ENCODE peak calls at places on chromosomes 11 and 22, in seven cellular contexts. F is endothelial cell of umbilical vein, N is IMR-90, T is stomach, I is spleen, M is transverse colon, Y is heart left ventricle. D is an unnamed sample. For H3K9me3, the result is how much of the 10 kb centered on the place peaks cover.

GRCh38 chr11:129249351-129249750 is 57.2 kb upstream of the ARHGAP32 start:
- DNase-seq in F (no peak), N (peak), T (no peak), I (no peak), M (no peak), Y (no peak), D (no peak)

GRCh38 chr11:4748435-4748834 is 21.3 kb downstream of the OR51F1 start:
- DNase-seq in F (no peak), N (peak), T (no peak), I (no peak), M (no peak), Y (no peak), D (no peak)

GRCh38 chr11:119545978-119546915 is 123.3 kb upstream of the THY1 start:
- DNase-seq in F (no peak), N (no peak), T (no peak), I (no peak), M (no peak), Y (no peak), D (no peak)

GRCh38 chr22:21754523-21755128 is 19.0 kb upstream of the YPEL1 start:
- DNase-seq in F (no peak), N (peak), T (peak), I (peak), M (no peak), Y (no peak), D (no peak)

GRCh38 chr22:48277868-48278581 is 1515.6 kb downstream of the TBC1D22A start:
- DNase-seq in F (no peak), N (no peak), T (no peak), I (no peak), M (no peak), Y (no peak), D (no peak)

GRCh38 chr11:134052395-134052987 is 16.4 kb upstream of the JAM3 start:
- DNase-seq in F (no peak), N (peak), T (no peak), I (no peak), M (no peak), Y (no peak), D (no peak)

GRCh38 chr11:17351510-17352176 is at the start of gene NCR3LG1:
- DNase-seq in F (peak), N (peak), T (peak), I (peak), M (peak), Y (peak), D (peak)

GRCh38 chr22:32311551-32312071 is 46.1 kb upstream of the RFPL3 start:
- DNase-seq in F (no peak), N (no peak), T (peak), I (no peak), M (no peak), Y (no peak), D (no peak)

GRCh38 chr11:31254411-31254810 is 115.1 kb downstream of the DCDC1 start:
- DNase-seq in F (no peak), N (no peak), T (no peak), I (no peak), M (no peak), Y (no peak), D (no peak)

GRCh38 chr22:42283288-42284229 is 13.1 kb upstream of the TCF20 start:
- DNase-seq in F (no peak), N (no peak), T (no peak), I (peak), M (no peak), Y (peak), D (no peak)

GRCh38 chr11:34236572-34236971 is 121.2 kb downstream of the ABTB2 start:
- DNase-seq in F (no peak), N (no peak), T (no peak), I (no peak), M (no peak), Y (no peak), D (no peak)

GRCh38 chr11:75334976-75335375 is 16.5 kb downstream of the ARRB1 start:
- DNase-seq in F (no peak), N (no peak), T (no peak), I (no peak), M (no peak), Y (no peak), D (no peak)

GRCh38 chr11:78432058-78432515 is 14.5 kb upstream of the GAB2 start:
- DNase-seq in F (peak), N (no peak), T (no peak), I (no peak), M (no peak), Y (no peak), D (no peak)

GRCh38 chr11:75420224-75421034 is 12.6 kb downstream of the KLHL35 start:
- DNase-seq in F (no peak), N (no peak), T (no peak), I (peak), M (peak), Y (no peak), D (no peak)

GRCh38 chr22:49255154-49255553 is 572.5 kb downstream of the BRD1 start:
- DNase-seq in F (no peak), N (no peak), T (peak), I (no peak), M (no peak), Y (no peak), D (no peak)

GRCh38 chr22:38313384-38313955 is 3.8 kb downstream of the CSNK1E start:
- DNase-seq in F (peak), N (peak), T (peak), I (peak), M (peak), Y (peak), D (peak)

GRCh38 chr11:104908186-104908531 is 9.9 kb upstream of the CASP12 start:
- DNase-seq in F (no peak), N (no peak), T (no peak), I (no peak), M (no peak), Y (no peak), D (no peak)

GRCh38 chr11:19680824-19681368 is 31.7 kb upstream of the NAV2 start:
- DNase-seq in F (peak), N (peak), T (no peak), I (no peak), M (no peak), Y (no peak), D (no peak)

GRCh38 chr22:44012172-44012571 is 11.9 kb upstream of the PARVB start:
- DNase-seq in F (no peak), N (no peak), T (no peak), I (no peak), M (no peak), Y (no peak), D (no peak)

GRCh38 chr11:73271936-73272679 is at the start of gene P2RY6:
- DNase-seq in F (no peak), N (peak), T (peak), I (no peak), M (peak), Y (no peak), D (no peak)

GRCh38 chr11:36945384-36945783 is 347.3 kb upstream of the RAG2 start:
- DNase-seq in F (no peak), N (peak), T (no peak), I (no peak), M (no peak), Y (no peak), D (no peak)

GRCh38 chr22:26481112-26481693 is 2.4 kb downstream of the HPS4 start:
- DNase-seq in F (no peak), N (no peak), T (no peak), I (no peak), M (no peak), Y (no peak), D (no peak)

GRCh38 chr11:120792306-120792705 is 231.6 kb upstream of the TBCEL start:
- DNase-seq in F (no peak), N (no peak), T (no peak), I (no peak), M (peak), Y (no peak), D (no peak)

GRCh38 chr22:20805972-20806471 is 32.1 kb downstream of the SERPIND1 start:
- DNase-seq in F (no peak), N (peak), T (no peak), I (no peak), M (no peak), Y (no peak), D (no peak)

GRCh38 chr11:612201-612960 is 3.4 kb downstream of the IRF7 start:
- DNase-seq in F (no peak), N (peak), T (peak), I (no peak), M (peak), Y (peak), D (no peak)

GRCh38 chr22:33108037-33108436 is 49.9 kb upstream of the SYN3 start:
- DNase-seq in F (no peak), N (no peak), T (no peak), I (no peak), M (no peak), Y (no peak), D (no peak)

GRCh38 chr22:44707752-44708151 is 5.7 kb downstream of the PRR5 start:
- DNase-seq in F (no peak), N (peak), T (no peak), I (no peak), M (no peak), Y (no peak), D (no peak)

GRCh38 chr11:111736191-111736590 is 30.0 kb downstream of the PPP2R1B start:
- DNase-seq in F (no peak), N (peak), T (no peak), I (peak), M (no peak), Y (no peak), D (no peak)
- H3K27ac ChIP-seq in F (peak), N (peak), T (peak), I (peak), M (peak), Y (peak), D (peak)

GRCh38 chr11:13462928-13463778 is at the start of gene BTBD10:
- DNase-seq in F (peak), N (peak), T (peak), I (peak), M (peak), Y (peak), D (peak)
- TF ChIP-seq POLR2A in F (peak), N (peak), T (no peak), I (peak), M (peak), Y (no peak), D (peak)

GRCh38 chr22:17971711-17972110 is 52.6 kb downstream of the MICAL3 start:
- DNase-seq in F (no peak), N (no peak), T (no peak), I (peak), M (no peak), Y (no peak), D (no peak)

GRCh38 chr22:17974703-17975372 is 49.5 kb downstream of the MICAL3 start:
- DNase-seq in F (no peak), N (no peak), T (no peak), I (no peak), M (no peak), Y (no peak), D (no peak)

GRCh38 chr22:17972385-17973181 is 51.8 kb downstream of the MICAL3 start:
- DNase-seq in F (peak), N (peak), T (no peak), I (peak), M (no peak), Y (no peak), D (no peak)

GRCh38 chr22:17974087-17974486 is 50.3 kb downstream of the MICAL3 start:
- DNase-seq in F (no peak), N (no peak), T (no peak), I (peak), M (no peak), Y (no peak), D (no peak)

GRCh38 chr22:17973217-17973616 is 51.1 kb downstream of the MICAL3 start:
- DNase-seq in F (no peak), N (no peak), T (no peak), I (no peak), M (no peak), Y (no peak), D (no peak)
- H3K9me3 ChIP-seq in F (under half), N (under half), T (under half), I (under half), M (under half), Y (under half), D (under half)

GRCh38 chr11:115653926-115654325 is 149.7 kb upstream of the CADM1 start:
- DNase-seq in F (no peak), N (no peak), T (no peak), I (no peak), M (peak), Y (no peak), D (no peak)

GRCh38 chr11:115653076-115653475 is 148.9 kb upstream of the CADM1 start:
- DNase-seq in F (no peak), N (peak), T (no peak), I (no peak), M (no peak), Y (no peak), D (no peak)

GRCh38 chr11:115654792-115655191 is 150.6 kb upstream of the CADM1 start:
- DNase-seq in F (no peak), N (no peak), T (no peak), I (no peak), M (no peak), Y (no peak), D (no peak)

GRCh38 chr11:115652501-115652900 is 148.3 kb upstream of the CADM1 start:
- DNase-seq in F (no peak), N (no peak), T (no peak), I (no peak), M (no peak), Y (no peak), D (no peak)

GRCh38 chr11:115652094-115652493 is 147.9 kb upstream of the CADM1 start:
- DNase-seq in F (no peak), N (no peak), T (no peak), I (no peak), M (no peak), Y (no peak), D (no peak)
- H3K27ac ChIP-seq in F (no peak), N (no peak), T (no peak), I (no peak), M (no peak), Y (no peak), D (no peak)

GRCh38 chr22:36565152-36565507 is 36.2 kb upstream of the EIF3D start:
- DNase-seq in F (no peak), N (no peak), T (no peak), I (no peak), M (no peak), Y (no peak), D (no peak)
- TF ChIP-seq POLR2A in F (no peak), N (no peak), T (no peak), I (no peak), M (no peak), Y (no peak), D (no peak)

GRCh38 chr22:46835288-46835687 is 72.8 kb downstream of the TBC1D22A start:
- DNase-seq in F (no peak), N (no peak), T (no peak), I (no peak), M (no peak), Y (no peak), D (no peak)
- H3K9me3 ChIP-seq in F (under half), N (under half), T (under half), I (under half), M (under half), Y (under half), D (under half)

GRCh38 chr11:3042496-3043314 is 14.5 kb downstream of the CARS1 start:
- DNase-seq in F (no peak), N (no peak), T (no peak), I (peak), M (no peak), Y (no peak), D (no peak)

GRCh38 chr11:3044004-3044403 is 13.2 kb downstream of the CARS1 start:
- DNase-seq in F (no peak), N (peak), T (no peak), I (peak), M (no peak), Y (no peak), D (no peak)

GRCh38 chr11:3041699-3042098 is 15.5 kb downstream of the CARS1 start:
- DNase-seq in F (no peak), N (no peak), T (no peak), I (peak), M (no peak), Y (no peak), D (peak)

GRCh38 chr11:3044915-3045314 is 12.3 kb downstream of the CARS1 start:
- DNase-seq in F (no peak), N (no peak), T (no peak), I (no peak), M (no peak), Y (no peak), D (no peak)

GRCh38 chr11:3043315-3043871 is 13.8 kb downstream of the CARS1 start:
- DNase-seq in F (no peak), N (no peak), T (peak), I (peak), M (peak), Y (peak), D (peak)
- H3K27ac ChIP-seq in F (peak), N (no peak), T (peak), I (no peak), M (peak), Y (peak), D (peak)